ENCODE peak calls at places on chromosomes 7 and 10, in six cellular contexts. Q is IMR-90, F is neuronal stem cell, I is H9, P is mesenchymal stem cell, S is H1. U is an unnamed sample.
A peak's percentile ranks its signal among the peaks of the same experiment; 100 is the strongest.

GRCh38 chr7:74288034-74288881 is 949 bp upstream of the CLIP2 start:
- DNase-seq in Q (no peak), F (no peak), I (no peak), P (peak; percentile 45), S (no peak), U (peak; percentile 86)

GRCh38 chr10:43236176-43236850 is 30.6 kb downstream of the RASGEF1A start:
- DNase-seq in Q (no peak), F (no peak), I (no peak), P (no peak), S (no peak), U (no peak)

GRCh38 chr7:21675255-21675654 is 132.4 kb downstream of the DNAH11 start:
- DNase-seq in Q (no peak), F (no peak), I (no peak), P (peak; percentile 1), S (no peak), U (peak; percentile 18)

GRCh38 chr10:119812684-119813083 is 60.0 kb downstream of the MCMBP start:
- DNase-seq in Q (no peak), F (no peak), I (no peak), P (no peak), S (no peak), U (no peak)

GRCh38 chr7:46600340-46600739 is 679.3 kb upstream of the IGFBP3 start:
- DNase-seq in Q (peak; percentile 55), F (no peak), I (no peak), P (peak; percentile 57), S (no peak), U (peak; percentile 42)

GRCh38 chr10:70887804-70888800 is at the start of gene PCBD1:
- DNase-seq in Q (peak; percentile 36), F (peak; percentile 59), I (peak; percentile 72), P (peak; percentile 70), S (peak; percentile 81), U (peak; percentile 58)

GRCh38 chr10:119896061-119896655 is 3.6 kb downstream of the SEC23IP start:
- DNase-seq in Q (peak; percentile 95), F (no peak), I (no peak), P (peak; percentile 66), S (no peak), U (no peak)

GRCh38 chr7:927031-927671 is 27.3 kb downstream of the ADAP1 start:
- DNase-seq in Q (no peak), F (no peak), I (no peak), P (peak; percentile 17), S (peak; percentile 46), U (peak; percentile 100)

GRCh38 chr7:66055321-66055956 is 20.2 kb upstream of the ASL start:
- DNase-seq in Q (peak; percentile 73), F (no peak), I (no peak), P (no peak), S (no peak), U (peak; percentile 33)

GRCh38 chr7:114418117-114418516 is 3.5 kb downstream of the FOXP2 start:
- DNase-seq in Q (no peak), F (no peak), I (no peak), P (no peak), S (no peak), U (no peak)

GRCh38 chr7:157002819-157003421 is 7.5 kb downstream of the MNX1 start:
- DNase-seq in Q (no peak), F (no peak), I (peak; percentile 71), P (no peak), S (peak; percentile 73), U (no peak)
- H4K91ac ChIP-seq in Q (no peak overlapping the region), F (no peak overlapping the region), I (no peak overlapping the region), P (no peak overlapping the region), S (no peak overlapping the region), U (no peak overlapping the region)

GRCh38 chr10:59781511-59781910 is 28.3 kb upstream of the MRLN start:
- DNase-seq in Q (no peak), F (no peak), I (no peak), P (no peak), S (no peak), U (peak; percentile 41)
- H4K91ac ChIP-seq in Q (no peak overlapping the region), F (no peak overlapping the region), I (no peak overlapping the region), P (no peak overlapping the region), S (no peak overlapping the region), U (no peak overlapping the region)

GRCh38 chr10:123523833-123524232 is 142.3 kb upstream of the GPR26 start:
- DNase-seq in Q (no peak), F (no peak), I (no peak), P (no peak), S (no peak), U (no peak)
- H4K91ac ChIP-seq in Q (no peak overlapping the region), F (no peak overlapping the region), I (no peak overlapping the region), P (no peak overlapping the region), S (no peak overlapping the region), U (no peak overlapping the region)

GRCh38 chr10:20623561-20623960 is 273.6 kb downstream of the NEBL start:
- DNase-seq in Q (no peak), F (no peak), I (no peak), P (peak; percentile 2), S (no peak), U (no peak)
- H4K91ac ChIP-seq in Q (no peak overlapping the region), F (no peak overlapping the region), I (no peak overlapping the region), P (no peak overlapping the region), S (no peak overlapping the region), U (no peak overlapping the region)

GRCh38 chr7:158351051-158351450 is 236.6 kb downstream of the PTPRN2 start:
- DNase-seq in Q (no peak), F (no peak), I (peak; percentile 37), P (no peak), S (no peak), U (peak; percentile 10)
- H4K91ac ChIP-seq in Q (no peak overlapping the region), F (no peak overlapping the region), I (no peak overlapping the region), P (no peak overlapping the region), S (no peak overlapping the region), U (no peak overlapping the region)

DNA sequence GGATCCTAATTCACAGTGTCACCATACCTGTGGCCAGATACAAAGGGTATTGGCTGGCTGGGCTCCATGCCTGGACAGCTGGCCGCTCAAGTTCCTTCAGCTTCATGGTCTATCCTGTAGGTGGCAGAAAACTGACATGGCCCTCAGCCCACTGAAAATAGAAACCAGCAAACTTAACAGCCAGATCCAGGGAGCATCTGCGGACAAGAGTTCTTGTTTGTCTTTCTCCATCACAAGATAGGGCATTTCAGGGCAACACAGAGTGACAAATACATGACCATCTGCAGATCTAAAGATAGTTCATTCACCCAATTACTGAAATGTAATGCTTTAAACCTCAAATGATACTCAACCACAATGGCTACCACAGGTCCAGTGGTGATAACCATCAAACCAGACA is 2.8 kb downstream of the SEC31B start:
- DNase-seq in Q (no peak), F (no peak), I (peak; percentile 59), P (peak; percentile 21), S (no peak), U (peak; percentile 38)
- H4K91ac ChIP-seq in Q (no peak overlapping the region), F (no peak overlapping the region), I (no peak overlapping the region), P (no peak overlapping the region), S (no peak overlapping the region), U (no peak overlapping the region)

GRCh38 chr7:88668591-88668990 is 90.9 kb upstream of the ZNF804B start:
- DNase-seq in Q (no peak), F (no peak), I (no peak), P (no peak), S (no peak), U (no peak)
- H4K91ac ChIP-seq in Q (no peak overlapping the region), F (no peak overlapping the region), I (no peak overlapping the region), P (no peak overlapping the region), S (no peak overlapping the region), U (no peak overlapping the region)